ENCODE peak calls at places on chromosome 15, in six cellular contexts. C is K562, W is HepG2, E is GM12892, P is GM12878, A is H1. D is an unnamed sample.

GRCh38 chr15:25182098-25182478 is 227.3 kb downstream of the SNRPN start:
- DNase-seq in C (no peak), E (peak; percentile 1), P (no peak), W (no peak), A (no peak), D (no peak)

GRCh38 chr15:89916660-89917059 is 3.9 kb upstream of the ARPIN start:
- DNase-seq in C (no peak), A (no peak), P (no peak), E (no peak), W (no peak), D (no peak)

GRCh38 chr15:50773389-50773788 is 7.9 kb upstream of the SPPL2A start:
- DNase-seq in A (no peak), P (no peak), E (no peak), C (no peak), W (no peak), D (no peak)

GRCh38 chr15:64742385-64742784 is 33.0 kb downstream of the RBPMS2 start:
- DNase-seq in A (no peak), W (no peak), E (no peak), C (no peak), P (no peak), D (no peak)

GRCh38 chr15:71115567-71116351 is 488 bp downstream of the THSD4 start:
- DNase-seq in A (peak; percentile 75), W (no peak), E (peak; percentile 44), P (no peak), C (peak; percentile 55), D (peak; percentile 53)

GRCh38 chr15:79641841-79642240 is 209.7 kb downstream of the MINAR1 start:
- DNase-seq in W (no peak), A (no peak), P (no peak), E (no peak), C (no peak), D (no peak)

GRCh38 chr15:43517354-43518072 is at the start of gene MAP1A:
- DNase-seq in C (peak; percentile 88), P (no peak), W (no peak), A (peak; percentile 63), E (no peak), D (no peak)

GRCh38 chr15:67801142-67801541 is 24.2 kb upstream of the SKOR1 start:
- DNase-seq in E (no peak), C (no peak), P (no peak), A (no peak), W (no peak), D (no peak)

GRCh38 chr15:96087180-96087886 is 243.2 kb upstream of the NR2F2 start:
- DNase-seq in A (no peak), E (no peak), C (no peak), P (no peak), W (no peak), D (no peak)

GRCh38 chr15:75904241-75904631 is 558 bp downstream of the FBXO22 start:
- DNase-seq in A (no peak), P (no peak), W (peak; percentile 43), C (no peak), E (no peak), D (peak; percentile 22)

GRCh38 chr15:98071786-98072185 is 111.3 kb downstream of the ARRDC4 start:
- DNase-seq in E (no peak), W (no peak), C (no peak), P (no peak), A (no peak), D (no peak)

GRCh38 chr15:62403164-62403809 is 238.2 kb upstream of the C2CD4B start:
- DNase-seq in A (no peak), C (no peak), W (no peak), E (no peak), P (no peak), D (no peak)

GRCh38 chr15:72758195-72758594 is 25.4 kb downstream of the ADPGK start:
- DNase-seq in W (no peak), C (no peak), E (no peak), A (no peak), P (no peak), D (no peak)

GRCh38 chr15:45458746-45459403 is 63.7 kb downstream of the SLC30A4 start:
- DNase-seq in P (peak; percentile 44), W (peak; percentile 39), E (no peak), C (peak; percentile 69), A (peak; percentile 91), D (no peak)

GRCh38 chr15:47296911-47297310 is 420.4 kb upstream of the SEMA6D start:
- DNase-seq in C (no peak), W (no peak), A (no peak), E (no peak), P (no peak), D (no peak)

GRCh38 chr15:58307313-58307961 is 124.4 kb upstream of the LIPC start:
- DNase-seq in W (no peak), E (no peak), C (no peak), A (no peak), P (no peak), D (no peak)

GRCh38 chr15:50854594-50855490 is 53.6 kb upstream of the AP4E1 start:
- DNase-seq in E (no peak), W (peak; percentile 18), C (no peak), P (peak; percentile 57), A (no peak), D (peak; percentile 25)

GRCh38 chr15:25850154-25851111 is 12.7 kb downstream of the ATP10A start:
- DNase-seq in A (peak; percentile 64), E (no peak), W (peak; percentile 74), P (peak; percentile 28), C (peak; percentile 76), D (peak; percentile 50)

GRCh38 chr15:61151791-61152190 is 77.3 kb downstream of the RORA start:
- DNase-seq in P (no peak), A (no peak), W (no peak), C (no peak), E (no peak), D (no peak)

GRCh38 chr15:67105065-67105951 is 39.9 kb downstream of the SMAD3 start:
- DNase-seq in E (no peak), W (peak; percentile 93), P (no peak), C (no peak), A (no peak), D (no peak)

GRCh38 chr15:78712797-78713515 is 71.9 kb upstream of the CHRNB4 start:
- DNase-seq in W (no peak), C (no peak), P (no peak), A (no peak), E (no peak), D (no peak)

GRCh38 chr15:70856884-70857546 is 3.1 kb upstream of the LARP6 start:
- DNase-seq in C (no peak), W (no peak), P (no peak), A (no peak), E (no peak), D (no peak)

GRCh38 chr15:34588046-34588674 is 4.7 kb upstream of the GOLGA8B start:
- DNase-seq in W (peak; percentile 80), E (no peak), A (peak; percentile 69), C (peak; percentile 75), P (no peak), D (no peak)
- TF ChIP-seq POLR2A in W (peak; percentile 95), E (no peak), A (peak; percentile 86), C (peak; percentile 84), P (peak; percentile 56), D (peak; percentile 43)

GRCh38 chr15:88621789-88622604 is 857 bp downstream of the AEN start:
- DNase-seq in P (no peak), E (no peak), W (peak; percentile 76), C (no peak), A (no peak), D (no peak)
- TF ChIP-seq POLR2AphosphoS5 in P (peak; percentile 12), E (peak; percentile 54), W (peak; percentile 61), C (no peak), A (peak; percentile 8), D (no peak)

DNA sequence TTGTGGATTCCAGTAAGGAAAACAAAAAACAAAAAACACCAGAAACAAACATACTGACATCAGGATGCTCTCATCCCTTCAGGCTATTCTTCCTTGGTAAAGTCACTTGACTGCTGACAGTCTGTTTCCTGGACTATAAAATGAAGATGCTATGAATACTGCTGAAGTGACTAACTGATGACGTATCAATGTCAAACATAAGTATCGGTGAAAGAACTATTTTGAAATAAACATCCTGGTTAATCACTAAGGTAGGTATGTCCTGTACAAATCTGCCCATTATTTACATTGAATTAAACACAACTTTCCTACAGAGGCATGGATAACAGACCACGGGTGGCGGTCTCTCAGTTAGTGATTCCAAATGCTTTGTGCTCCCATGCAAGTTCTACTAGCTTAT is 45.9 kb downstream of the CHAC1 start:
- DNase-seq in A (no peak), C (no peak), W (no peak), E (no peak), P (no peak), D (no peak)
- TF ChIP-seq TAF1 in A (no peak), C (no peak), W (no peak), E (no peak), P (no peak), D (no peak)

GRCh38 chr15:85582076-85582718 is 201.8 kb downstream of the AKAP13 start:
- DNase-seq in W (no peak), C (no peak), A (no peak), P (peak; percentile 34), E (no peak), D (no peak)

GRCh38 chr15:85583404-85584390 is 203.3 kb downstream of the AKAP13 start:
- DNase-seq in C (no peak), W (no peak), E (no peak), A (no peak), P (peak; percentile 93), D (no peak)

GRCh38 chr15:85581495-85581894 is 201.1 kb downstream of the AKAP13 start:
- DNase-seq in W (no peak), P (no peak), E (no peak), C (no peak), A (no peak), D (no peak)

GRCh38 chr15:85580914-85581313 is 200.5 kb downstream of the AKAP13 start:
- DNase-seq in A (no peak), C (no peak), P (no peak), E (no peak), W (no peak), D (no peak)

DNA sequence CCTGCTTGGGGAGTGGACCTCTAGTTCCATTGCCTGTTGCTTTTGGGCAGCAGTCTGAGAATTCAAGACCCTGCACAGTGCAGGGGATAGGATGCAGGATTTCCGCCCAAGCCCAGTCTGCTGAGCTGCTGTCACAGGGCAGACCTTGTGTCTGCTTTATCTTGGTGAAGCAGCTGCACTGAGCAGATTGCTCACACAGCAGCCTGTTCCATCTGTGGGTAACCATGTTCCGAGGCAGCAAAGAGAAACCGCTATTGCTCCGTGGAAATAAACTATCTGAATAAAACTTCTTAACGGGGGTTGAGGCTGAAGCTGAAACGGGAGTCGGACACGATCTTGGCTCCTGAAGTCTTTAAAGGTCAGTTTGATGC is 202.3 kb downstream of the AKAP13 start:
- DNase-seq in A (no peak), E (no peak), P (peak; percentile 28), W (no peak), C (peak; percentile 11), D (no peak)
- TF ChIP-seq POLR2A in A (no peak), E (peak; percentile 61), P (peak; percentile 81), W (no peak), C (no peak), D (peak; percentile 49)

D was measured in GM12891.